ENCODE peak calls at places on chromosomes 6 and 20, in ten cellular contexts. One of them, this sample, is unnamed.

GRCh38 chr6:36283608-36284007 is 13.7 kb downstream of the PNPLA1 start:
- DNase-seq in brain microvascular endothelial cell: no peak
- DNase-seq in mesothelial cell of epicardium: no peak
- DNase-seq in PC-3: no peak
- DNase-seq in ovary: no peak
- DNase-seq in epithelial cell of esophagus: no peak
- DNase-seq in testis: no peak
- DNase-seq in lower leg skin: no peak
- DNase-seq in GM06990: no peak
- DNase-seq in NB4: peak
- DNase-seq in this sample: no peak

GRCh38 chr20:19758888-19759331 is 852 bp downstream of the RIN2 start:
- DNase-seq in PC-3: peak
- DNase-seq in epithelial cell of esophagus: peak
- DNase-seq in lower leg skin: peak
- DNase-seq in testis: peak
- DNase-seq in ovary: peak
- DNase-seq in brain microvascular endothelial cell: no peak
- DNase-seq in mesothelial cell of epicardium: no peak
- DNase-seq in NB4: peak
- DNase-seq in GM06990: no peak
- DNase-seq in this sample: no peak

GRCh38 chr20:47438464-47439381 is 63.0 kb upstream of the NCOA3 start:
- DNase-seq in brain microvascular endothelial cell: no peak
- DNase-seq in lower leg skin: no peak
- DNase-seq in mesothelial cell of epicardium: no peak
- DNase-seq in PC-3: peak
- DNase-seq in NB4: no peak
- DNase-seq in GM06990: peak
- DNase-seq in testis: peak
- DNase-seq in ovary: no peak
- DNase-seq in epithelial cell of esophagus: peak
- DNase-seq in this sample: peak

GRCh38 chr6:112883095-112883494 is 536.0 kb downstream of the RFPL4B start:
- DNase-seq in testis: no peak
- DNase-seq in ovary: no peak
- DNase-seq in brain microvascular endothelial cell: no peak
- DNase-seq in PC-3: peak
- DNase-seq in mesothelial cell of epicardium: no peak
- DNase-seq in epithelial cell of esophagus: no peak
- DNase-seq in lower leg skin: no peak
- DNase-seq in GM06990: no peak
- DNase-seq in NB4: no peak
- DNase-seq in this sample: no peak

GRCh38 chr20:53981752-53982437 is 88.5 kb downstream of the BCAS1 start:
- DNase-seq in mesothelial cell of epicardium: no peak
- DNase-seq in epithelial cell of esophagus: peak
- DNase-seq in testis: no peak
- DNase-seq in lower leg skin: no peak
- DNase-seq in ovary: no peak
- DNase-seq in GM06990: peak
- DNase-seq in NB4: no peak
- DNase-seq in PC-3: no peak
- DNase-seq in brain microvascular endothelial cell: no peak
- DNase-seq in this sample: no peak

GRCh38 chr6:41427642-41428401 is 92.4 kb downstream of the NCR2 start:
- DNase-seq in testis: peak
- DNase-seq in ovary: peak
- DNase-seq in PC-3: peak
- DNase-seq in epithelial cell of esophagus: peak
- DNase-seq in NB4: peak
- DNase-seq in mesothelial cell of epicardium: no peak
- DNase-seq in lower leg skin: no peak
- DNase-seq in brain microvascular endothelial cell: no peak
- DNase-seq in GM06990: peak
- DNase-seq in this sample: peak

GRCh38 chr6:165571068-165571682 is 91.9 kb downstream of the PDE10A start:
- DNase-seq in mesothelial cell of epicardium: no peak
- DNase-seq in epithelial cell of esophagus: peak
- DNase-seq in testis: no peak
- DNase-seq in brain microvascular endothelial cell: peak
- DNase-seq in NB4: no peak
- DNase-seq in PC-3: no peak
- DNase-seq in ovary: no peak
- DNase-seq in lower leg skin: no peak
- DNase-seq in GM06990: no peak
- DNase-seq in this sample: no peak

GRCh38 chr20:19463597-19463996 is 251.2 kb downstream of the SLC24A3 start:
- DNase-seq in NB4: no peak
- DNase-seq in epithelial cell of esophagus: no peak
- DNase-seq in testis: no peak
- DNase-seq in brain microvascular endothelial cell: no peak
- DNase-seq in ovary: no peak
- DNase-seq in lower leg skin: no peak
- DNase-seq in GM06990: no peak
- DNase-seq in mesothelial cell of epicardium: no peak
- DNase-seq in PC-3: no peak
- DNase-seq in this sample: no peak

GRCh38 chr20:58586565-58587093 is 64.5 kb upstream of the STX16 start:
- DNase-seq in testis: no peak
- DNase-seq in ovary: no peak
- DNase-seq in brain microvascular endothelial cell: no peak
- DNase-seq in GM06990: no peak
- DNase-seq in mesothelial cell of epicardium: no peak
- DNase-seq in NB4: no peak
- DNase-seq in epithelial cell of esophagus: no peak
- DNase-seq in PC-3: no peak
- DNase-seq in lower leg skin: no peak
- DNase-seq in this sample: no peak

GRCh38 chr6:107490568-107491058 is 696 bp downstream of the SOBP start:
- DNase-seq in brain microvascular endothelial cell: no peak
- DNase-seq in NB4: peak
- DNase-seq in ovary: peak
- DNase-seq in GM06990: peak
- DNase-seq in testis: peak
- DNase-seq in mesothelial cell of epicardium: no peak
- DNase-seq in lower leg skin: no peak
- DNase-seq in PC-3: no peak
- DNase-seq in epithelial cell of esophagus: no peak
- DNase-seq in this sample: no peak

GRCh38 chr6:107488174-107488874 is 1.6 kb upstream of the SOBP start:
- DNase-seq in PC-3: no peak
- DNase-seq in lower leg skin: no peak
- DNase-seq in testis: no peak
- DNase-seq in brain microvascular endothelial cell: no peak
- DNase-seq in GM06990: no peak
- DNase-seq in epithelial cell of esophagus: no peak
- DNase-seq in ovary: no peak
- DNase-seq in mesothelial cell of epicardium: no peak
- DNase-seq in NB4: no peak
- DNase-seq in this sample: no peak

GRCh38 chr6:107488875-107489635 is 862 bp upstream of the SOBP start:
- DNase-seq in ovary: peak
- DNase-seq in NB4: peak
- DNase-seq in lower leg skin: no peak
- DNase-seq in epithelial cell of esophagus: no peak
- DNase-seq in mesothelial cell of epicardium: no peak
- DNase-seq in brain microvascular endothelial cell: no peak
- DNase-seq in GM06990: peak
- DNase-seq in PC-3: no peak
- DNase-seq in testis: peak
- DNase-seq in this sample: peak

GRCh38 chr6:107491059-107491609 is 1.2 kb downstream of the SOBP start:
- DNase-seq in mesothelial cell of epicardium: peak
- DNase-seq in GM06990: peak
- DNase-seq in ovary: peak
- DNase-seq in epithelial cell of esophagus: peak
- DNase-seq in testis: peak
- DNase-seq in brain microvascular endothelial cell: no peak
- DNase-seq in PC-3: no peak
- DNase-seq in NB4: peak
- DNase-seq in lower leg skin: no peak
- DNase-seq in this sample: peak

GRCh38 chr6:107489636-107490567 is at the start of gene SOBP:
- DNase-seq in testis: peak
- DNase-seq in brain microvascular endothelial cell: no peak
- DNase-seq in PC-3: no peak
- DNase-seq in GM06990: peak
- DNase-seq in epithelial cell of esophagus: peak
- DNase-seq in mesothelial cell of epicardium: peak
- DNase-seq in ovary: peak
- DNase-seq in lower leg skin: no peak
- DNase-seq in NB4: peak
- DNase-seq in this sample: peak
- TF ChIP-seq CTCF in testis: peak
- TF ChIP-seq CTCF in brain microvascular endothelial cell: no peak
- TF ChIP-seq CTCF in PC-3: no peak
- TF ChIP-seq CTCF in GM06990: no peak
- TF ChIP-seq CTCF in epithelial cell of esophagus: no peak
- TF ChIP-seq CTCF in mesothelial cell of epicardium: no peak
- TF ChIP-seq CTCF in ovary: no peak
- TF ChIP-seq CTCF in lower leg skin: no peak
- TF ChIP-seq CTCF in NB4: peak
- TF ChIP-seq CTCF in this sample: no peak

GRCh38 chr6:111581957-111582356 is 23.7 kb downstream of the TRAF3IP2 start:
- DNase-seq in GM06990: no peak
- DNase-seq in brain microvascular endothelial cell: no peak
- DNase-seq in lower leg skin: no peak
- DNase-seq in testis: no peak
- DNase-seq in NB4: no peak
- DNase-seq in mesothelial cell of epicardium: no peak
- DNase-seq in ovary: no peak
- DNase-seq in epithelial cell of esophagus: no peak
- DNase-seq in PC-3: no peak
- DNase-seq in this sample: no peak

GRCh38 chr6:111579816-111580215 is 25.9 kb downstream of the TRAF3IP2 start:
- DNase-seq in GM06990: no peak
- DNase-seq in PC-3: no peak
- DNase-seq in mesothelial cell of epicardium: no peak
- DNase-seq in testis: no peak
- DNase-seq in NB4: no peak
- DNase-seq in epithelial cell of esophagus: no peak
- DNase-seq in brain microvascular endothelial cell: no peak
- DNase-seq in ovary: no peak
- DNase-seq in lower leg skin: no peak
- DNase-seq in this sample: no peak

GRCh38 chr6:111580401-111580800 is 25.3 kb downstream of the TRAF3IP2 start:
- DNase-seq in lower leg skin: no peak
- DNase-seq in epithelial cell of esophagus: no peak
- DNase-seq in ovary: no peak
- DNase-seq in mesothelial cell of epicardium: no peak
- DNase-seq in PC-3: no peak
- DNase-seq in NB4: no peak
- DNase-seq in GM06990: no peak
- DNase-seq in testis: no peak
- DNase-seq in brain microvascular endothelial cell: no peak
- DNase-seq in this sample: no peak

GRCh38 chr6:111583221-111583620 is 22.5 kb downstream of the TRAF3IP2 start:
- DNase-seq in epithelial cell of esophagus: no peak
- DNase-seq in NB4: no peak
- DNase-seq in ovary: no peak
- DNase-seq in brain microvascular endothelial cell: no peak
- DNase-seq in lower leg skin: no peak
- DNase-seq in PC-3: no peak
- DNase-seq in mesothelial cell of epicardium: no peak
- DNase-seq in GM06990: no peak
- DNase-seq in testis: no peak
- DNase-seq in this sample: no peak

GRCh38 chr6:111580826-111581505 is 24.7 kb downstream of the TRAF3IP2 start:
- DNase-seq in ovary: no peak
- DNase-seq in mesothelial cell of epicardium: no peak
- DNase-seq in NB4: peak
- DNase-seq in PC-3: no peak
- DNase-seq in GM06990: no peak
- DNase-seq in brain microvascular endothelial cell: no peak
- DNase-seq in lower leg skin: no peak
- DNase-seq in testis: no peak
- DNase-seq in epithelial cell of esophagus: peak
- DNase-seq in this sample: no peak
- TF ChIP-seq CTCF in ovary: no peak
- TF ChIP-seq CTCF in mesothelial cell of epicardium: no peak
- TF ChIP-seq CTCF in NB4: peak
- TF ChIP-seq CTCF in PC-3: no peak
- TF ChIP-seq CTCF in GM06990: no peak
- TF ChIP-seq CTCF in brain microvascular endothelial cell: peak
- TF ChIP-seq CTCF in lower leg skin: no peak
- TF ChIP-seq CTCF in testis: no peak
- TF ChIP-seq CTCF in epithelial cell of esophagus: peak
- TF ChIP-seq CTCF in this sample: no peak

GRCh38 chr6:100116409-100117194 is 122.6 kb upstream of the MCHR2 start:
- DNase-seq in testis: peak
- DNase-seq in PC-3: peak
- DNase-seq in brain microvascular endothelial cell: peak
- DNase-seq in mesothelial cell of epicardium: no peak
- DNase-seq in lower leg skin: peak
- DNase-seq in ovary: no peak
- DNase-seq in GM06990: peak
- DNase-seq in epithelial cell of esophagus: peak
- DNase-seq in NB4: peak
- DNase-seq in this sample: peak
- TF ChIP-seq CTCF in testis: peak
- TF ChIP-seq CTCF in PC-3: peak
- TF ChIP-seq CTCF in brain microvascular endothelial cell: peak
- TF ChIP-seq CTCF in mesothelial cell of epicardium: peak
- TF ChIP-seq CTCF in lower leg skin: no peak
- TF ChIP-seq CTCF in ovary: no peak
- TF ChIP-seq CTCF in GM06990: peak
- TF ChIP-seq CTCF in epithelial cell of esophagus: peak
- TF ChIP-seq CTCF in NB4: peak
- TF ChIP-seq CTCF in this sample: peak

DNA sequence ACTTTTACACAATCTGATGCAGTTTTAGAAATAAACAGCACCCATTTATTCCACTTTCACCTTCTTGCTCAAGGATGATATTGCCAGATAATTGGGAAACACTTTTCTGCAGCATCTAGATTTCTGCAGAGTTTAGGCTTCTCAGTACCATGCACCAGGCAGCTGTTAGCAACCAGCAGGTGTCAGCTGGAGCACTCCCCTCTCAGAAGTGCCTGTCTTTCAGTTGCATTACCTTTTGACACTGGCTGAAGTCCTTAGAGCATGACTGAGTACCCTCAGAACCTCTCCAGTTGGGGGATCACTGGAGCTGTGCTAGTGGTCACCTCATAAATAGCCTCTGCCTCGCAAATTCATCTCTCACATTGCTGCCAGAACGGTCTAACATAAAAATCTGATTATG is 91.2 kb downstream of the DNAH8 start:
- DNase-seq in brain microvascular endothelial cell: no peak
- DNase-seq in mesothelial cell of epicardium: no peak
- DNase-seq in ovary: no peak
- DNase-seq in GM06990: no peak
- DNase-seq in PC-3: no peak
- DNase-seq in testis: no peak
- DNase-seq in lower leg skin: no peak
- DNase-seq in epithelial cell of esophagus: no peak
- DNase-seq in NB4: no peak
- DNase-seq in this sample: no peak
- TF ChIP-seq CTCF in brain microvascular endothelial cell: no peak
- TF ChIP-seq CTCF in mesothelial cell of epicardium: no peak
- TF ChIP-seq CTCF in ovary: no peak
- TF ChIP-seq CTCF in GM06990: no peak
- TF ChIP-seq CTCF in PC-3: peak
- TF ChIP-seq CTCF in testis: no peak
- TF ChIP-seq CTCF in lower leg skin: no peak
- TF ChIP-seq CTCF in epithelial cell of esophagus: peak
- TF ChIP-seq CTCF in NB4: no peak
- TF ChIP-seq CTCF in this sample: no peak

This sample was measured in GM20000.